ENCODE peak calls at places on chromosome 6, in seven cellular contexts. G is mesendoderm, C is H9, O is IMR-90, Y is mesenchymal stem cell, U is trophoblast cell, M is H1. N is an unnamed sample.

GRCh38 chr6:21164768-21165326 is 428.7 kb upstream of the SOX4 start:
- DNase-seq in G (no peak), C (no peak), O (peak), Y (peak), U (no peak), M (no peak), N (no peak)

GRCh38 chr6:15897063-15897934 is 231.6 kb upstream of the MYLIP start:
- DNase-seq in G (peak), C (no peak), O (peak), Y (peak), U (peak), M (no peak), N (no peak)

GRCh38 chr6:161000632-161001031 is 9.1 kb downstream of the MAP3K4 start:
- DNase-seq in G (no peak), C (no peak), O (no peak), Y (no peak), U (no peak), M (no peak), N (no peak)

GRCh38 chr6:39377530-39377929 is 55.0 kb upstream of the KCNK16 start:
- DNase-seq in G (peak), C (peak), O (peak), Y (peak), U (peak), M (peak), N (peak)

GRCh38 chr6:26553739-26554668 is 15.8 kb downstream of the HMGN4 start:
- DNase-seq in G (peak), C (peak), O (peak), Y (peak), U (peak), M (no peak), N (peak)

GRCh38 chr6:34246563-34247391 is 2.0 kb downstream of the SMIM29 start:
- DNase-seq in G (peak), C (peak), O (peak), Y (peak), U (peak), M (no peak), N (no peak)

GRCh38 chr6:44059359-44060342 is 67.6 kb downstream of the MRPL14 start:
- DNase-seq in G (no peak), C (no peak), O (peak), Y (no peak), U (no peak), M (no peak), N (no peak)

GRCh38 chr6:79070206-79070825 is 7.7 kb downstream of the PHIP start:
- DNase-seq in G (no peak), C (no peak), O (peak), Y (peak), U (no peak), M (no peak), N (no peak)

GRCh38 chr6:25359191-25359861 is 80.2 kb downstream of the CARMIL1 start:
- DNase-seq in G (no peak), C (no peak), O (peak), Y (peak), U (peak), M (no peak), N (peak)

GRCh38 chr6:157298325-157298724 is 25.0 kb downstream of the TMEM242 start:
- DNase-seq in G (no peak), C (no peak), O (no peak), Y (no peak), U (no peak), M (no peak), N (no peak)

GRCh38 chr6:153024401-153025017 is 22.0 kb upstream of the MTRF1L start:
- DNase-seq in G (peak), C (peak), O (peak), Y (peak), U (peak), M (peak), N (peak)

GRCh38 chr6:33277663-33278391 is 904 bp downstream of the B3GALT4 start:
- DNase-seq in G (no peak), C (peak), O (no peak), Y (no peak), U (no peak), M (no peak), N (no peak)

GRCh38 chr6:28282923-28283322 is 1.6 kb downstream of the PGBD1 start:
- DNase-seq in G (no peak), C (no peak), O (no peak), Y (peak), U (no peak), M (no peak), N (no peak)

GRCh38 chr6:70998148-70998547 is 41.3 kb upstream of the B3GAT2 start:
- DNase-seq in G (peak), C (no peak), O (no peak), Y (no peak), U (no peak), M (no peak), N (no peak)

GRCh38 chr6:134593887-134594286 is 276.0 kb upstream of the SGK1 start:
- DNase-seq in G (no peak), C (no peak), O (no peak), Y (no peak), U (peak), M (no peak), N (no peak)

GRCh38 chr6:36596359-36596758 is 2.2 kb downstream of the SRSF3 start:
- DNase-seq in G (no peak), C (no peak), O (no peak), Y (no peak), U (no peak), M (no peak), N (no peak)

GRCh38 chr6:43676962-43677606 is 10.5 kb downstream of the MRPS18A start:
- DNase-seq in G (no peak), C (no peak), O (no peak), Y (no peak), U (no peak), M (no peak), N (no peak)

GRCh38 chr6:32973144-32973854 is 4.9 kb downstream of the BRD2 start:
- DNase-seq in G (peak), C (no peak), O (peak), Y (peak), U (no peak), M (no peak), N (peak)

DNA sequence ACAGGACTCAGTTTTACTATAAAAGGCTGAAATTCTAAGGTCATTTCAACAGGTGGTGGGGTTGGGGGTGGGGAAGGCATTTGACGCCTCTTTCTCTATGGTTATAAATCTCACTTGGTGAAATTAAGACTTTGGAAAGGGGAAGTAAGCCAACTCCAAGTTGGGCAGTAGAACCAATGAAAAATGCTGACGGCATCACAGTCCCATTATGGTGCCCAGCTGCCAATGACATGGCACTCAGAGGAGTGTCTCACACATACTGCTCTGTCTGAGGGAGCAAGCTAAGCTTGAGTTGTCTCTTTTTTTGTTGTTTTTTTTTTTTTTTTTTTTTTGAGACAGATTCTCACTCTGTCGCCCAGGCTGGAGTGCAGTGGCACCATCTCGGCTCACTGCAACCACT is 4.7 kb downstream of the SLC16A10 start:
- DNase-seq in G (no peak), C (no peak), O (no peak), Y (no peak), U (no peak), M (no peak), N (no peak)
- H2BK5ac ChIP-seq in G (no peak), C (no peak), O (no peak), Y (no peak), U (no peak), M (no peak), N (no peak)

GRCh38 chr6:106724848-106725247 is 95.5 kb downstream of the QRSL1 start:
- DNase-seq in G (no peak), C (no peak), O (no peak), Y (no peak), U (no peak), M (no peak), N (no peak)
- H2BK5ac ChIP-seq in G (no peak), C (no peak), O (no peak), Y (no peak), U (no peak), M (no peak), N (no peak)

GRCh38 chr6:109008537-109008950 is 86.1 kb downstream of the SESN1 start:
- DNase-seq in G (no peak), C (no peak), O (peak), Y (peak), U (no peak), M (no peak), N (no peak)
- H2BK5ac ChIP-seq in G (no peak), C (no peak), O (peak), Y (peak), U (peak), M (peak), N (no peak)

GRCh38 chr6:12418946-12419345 is 128.8 kb downstream of the EDN1 start:
- DNase-seq in G (no peak), C (no peak), O (no peak), Y (no peak), U (no peak), M (no peak), N (no peak)

GRCh38 chr6:12417191-12417590 is 127.0 kb downstream of the EDN1 start:
- DNase-seq in G (no peak), C (no peak), O (no peak), Y (no peak), U (no peak), M (no peak), N (no peak)

GRCh38 chr6:12414096-12414675 is 124.0 kb downstream of the EDN1 start:
- DNase-seq in G (no peak), C (no peak), O (peak), Y (no peak), U (no peak), M (no peak), N (no peak)

GRCh38 chr6:12419626-12420272 is 129.6 kb downstream of the EDN1 start:
- DNase-seq in G (no peak), C (no peak), O (peak), Y (no peak), U (no peak), M (no peak), N (no peak)

DNA sequence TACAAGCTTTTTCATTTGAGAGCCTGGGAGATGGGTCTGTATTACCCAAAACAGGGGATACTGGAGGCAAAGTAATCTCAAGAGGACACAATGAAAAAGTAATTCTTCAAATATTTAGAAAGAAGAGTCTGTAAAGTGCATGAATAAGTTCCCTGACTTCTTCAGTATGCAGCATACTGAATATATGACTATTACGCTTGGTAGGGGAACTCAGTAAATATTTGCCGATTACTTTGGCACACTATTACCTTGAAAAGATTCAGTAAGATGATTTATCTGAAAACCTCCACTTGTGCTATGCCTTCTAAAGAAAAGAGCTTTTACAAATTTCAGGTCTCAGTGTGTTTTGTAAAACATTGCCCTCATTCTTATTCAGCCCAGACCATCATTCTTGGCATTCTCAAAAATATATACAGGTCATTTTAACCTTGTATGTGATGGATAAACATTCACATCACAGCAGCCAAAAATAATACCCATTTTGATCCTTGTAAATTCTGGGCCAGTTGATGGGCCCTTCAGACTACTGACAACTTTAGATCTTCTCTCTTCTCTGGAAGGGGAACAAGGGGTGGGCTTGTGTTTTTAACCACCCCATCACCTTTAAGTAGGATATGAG is 125.9 kb downstream of the EDN1 start:
- DNase-seq in G (no peak), C (no peak), O (no peak), Y (no peak), U (no peak), M (no peak), N (no peak)
- H2BK5ac ChIP-seq in G (no peak), C (no peak), O (peak), Y (no peak), U (no peak), M (no peak), N (no peak)

GRCh38 chr6:121614115-121614514 is 178.7 kb downstream of the GJA1 start:
- DNase-seq in G (no peak), C (no peak), O (no peak), Y (no peak), U (no peak), M (no peak), N (no peak)
- H2BK5ac ChIP-seq in G (no peak), C (no peak), O (no peak), Y (no peak), U (no peak), M (no peak), N (no peak)

GRCh38 chr6:29399525-29399924 is 4.1 kb downstream of the OR12D2 start:
- DNase-seq in G (no peak), C (no peak), O (no peak), Y (no peak), U (no peak), M (no peak), N (no peak)
- H2BK5ac ChIP-seq in G (no peak), C (no peak), O (no peak), Y (no peak), U (no peak), M (no peak), N (no peak)

N was measured in neuronal stem cell.